ENCODE peak calls at places on chromosomes 4 and X, in eight cellular contexts. H, Q, U, M, D, B, S and Y are unnamed samples.

GRCh38 chrX:50093627-50094026 is 107.2 kb downstream of the AKAP4 start:
- DNase-seq in H (no peak), D (no peak), M (no peak), U (no peak), B (no peak), S (no peak), Q (no peak), Y (no peak)

GRCh38 chr4:80058740-80059139 is 14.3 kb downstream of the ANTXR2 start:
- DNase-seq in U (no peak), Q (no peak), B (no peak), M (no peak), D (no peak), S (no peak), H (peak; percentile 45), Y (peak; percentile 94)

GRCh38 chr4:112416464-112416863 is 99.5 kb downstream of the NEUROG2 start:
- DNase-seq in H (no peak), M (no peak), S (no peak), B (no peak), D (no peak), U (no peak), Q (no peak), Y (no peak)

GRCh38 chr4:153090670-153091385 is 113.4 kb upstream of the TRIM2 start:
- DNase-seq in S (no peak), H (no peak), U (no peak), Q (no peak), B (no peak), D (no peak), M (no peak), Y (no peak)

GRCh38 chr4:8260656-8261111 is 8.9 kb upstream of the HTRA3 start:
- DNase-seq in H (no peak), D (no peak), B (no peak), M (peak; percentile 67), Q (no peak), U (no peak), S (no peak), Y (no peak)

GRCh38 chrX:37380920-37381319 is 31.8 kb downstream of the PRRG1 start:
- DNase-seq in D (no peak), H (no peak), S (peak; percentile 16), M (no peak), Q (no peak), B (no peak), U (no peak), Y (no peak)

GRCh38 chr4:189507060-189507459 is 433.6 kb upstream of the FRG1 start:
- DNase-seq in M (no peak), H (no peak), B (no peak), Q (no peak), D (no peak), U (no peak), S (no peak), Y (no peak)

GRCh38 chr4:127997534-127998388 is 32.6 kb downstream of the ABHD18 start:
- DNase-seq in S (no peak), Q (no peak), M (peak; percentile 18), D (no peak), U (no peak), B (no peak), H (peak; percentile 30), Y (peak; percentile 80)

GRCh38 chrX:19709812-19710518 is 177.4 kb downstream of the SH3KBP1 start:
- DNase-seq in M (no peak), H (no peak), B (no peak), Q (no peak), D (no peak), U (no peak), S (peak; percentile 74), Y (no peak)

GRCh38 chrX:140434347-140434746 is 70.5 kb downstream of the SOX3 start:
- DNase-seq in M (no peak), U (no peak), H (no peak), S (no peak), D (no peak), Q (no peak), B (no peak), Y (no peak)